ENCODE peak calls at places on chromosomes 11 and 22, in ten cellular contexts. Q is stimulated activated CD8-positive, alpha-beta memory T cell treated with anti-CD3 and anti-CD28 coated beads, Interleukin-15, amount 100 ng/mL, for 24 hours; C is HT1080; G is A172; O is IMR-90; W is GM12865; V is ACHN; S is Calu3; N is MCF 10A; H is HAP-1. P is an unnamed sample.

GRCh38 chr11:122869622-122870021 is 12.9 kb upstream of the JHY start:
- DNase-seq in C (no peak), V (no peak), S (no peak), G (no peak), O (no peak), N (peak), W (no peak), H (no peak), Q (no peak), P (no peak)

GRCh38 chr11:47538741-47539575 is 14.0 kb downstream of the CELF1 start:
- DNase-seq in W (no peak), Q (no peak), S (no peak), N (no peak), C (no peak), H (peak), O (no peak), V (no peak), G (no peak), P (no peak)

GRCh38 chr22:30640839-30641430 is 5.4 kb downstream of the SLC35E4 start:
- DNase-seq in O (no peak), H (no peak), W (no peak), Q (no peak), S (no peak), C (no peak), V (no peak), N (no peak), G (no peak), P (no peak)

GRCh38 chr11:58671946-58672345 is 49.5 kb downstream of the CNTF start:
- DNase-seq in Q (no peak), G (no peak), W (no peak), V (no peak), H (no peak), S (no peak), C (no peak), N (no peak), O (no peak), P (no peak)

GRCh38 chr11:45383229-45383628 is 97.1 kb upstream of the SYT13 start:
- DNase-seq in Q (no peak), V (peak), N (peak), W (peak), C (peak), H (no peak), O (no peak), G (peak), S (no peak), P (no peak)

GRCh38 chr22:19756288-19757128 is 4.1 kb upstream of the TBX1 start:
- DNase-seq in N (peak), C (no peak), Q (no peak), W (peak), G (no peak), O (no peak), H (peak), V (peak), S (peak), P (peak)

GRCh38 chr11:31214337-31214736 is 155.2 kb downstream of the DCDC1 start:
- DNase-seq in Q (no peak), H (no peak), O (no peak), N (no peak), G (no peak), S (no peak), C (no peak), V (no peak), W (no peak), P (no peak)

GRCh38 chr11:118057424-118058145 is 19.3 kb upstream of the TMPRSS4 start:
- DNase-seq in C (no peak), H (no peak), W (no peak), N (no peak), O (no peak), V (no peak), Q (no peak), G (no peak), S (no peak), P (no peak)

GRCh38 chr11:78672850-78673641 is 98.4 kb upstream of the NARS2 start:
- DNase-seq in H (no peak), W (no peak), N (no peak), C (no peak), V (no peak), G (no peak), Q (no peak), O (no peak), S (no peak), P (no peak)

GRCh38 chr22:27583930-27584329 is 217.6 kb downstream of the MN1 start:
- DNase-seq in V (no peak), W (no peak), G (no peak), C (no peak), H (no peak), Q (no peak), O (no peak), S (no peak), N (peak), P (no peak)

GRCh38 chr11:34168642-34169051 is 63.2 kb downstream of the NAT10 start:
- DNase-seq in O (peak), W (no peak), N (no peak), H (no peak), V (no peak), G (peak), Q (no peak), S (no peak), C (no peak), P (no peak)

GRCh38 chr11:28011813-28012212 is 96.1 kb downstream of the KIF18A start:
- DNase-seq in C (no peak), H (no peak), Q (no peak), G (no peak), N (no peak), W (no peak), O (no peak), S (no peak), V (no peak), P (no peak)

GRCh38 chr11:24762076-24762475 is 265.2 kb downstream of the LUZP2 start:
- DNase-seq in Q (no peak), N (no peak), O (no peak), W (no peak), S (no peak), C (no peak), G (no peak), H (no peak), V (no peak), P (no peak)

GRCh38 chr11:85165819-85166218 is 461.3 kb downstream of the DLG2 start:
- DNase-seq in G (no peak), C (no peak), V (no peak), N (no peak), S (no peak), Q (no peak), H (peak), W (peak), O (no peak), P (no peak)

GRCh38 chr11:119905162-119905561 is 176.2 kb upstream of the NECTIN1 start:
- DNase-seq in S (no peak), C (no peak), H (no peak), O (no peak), W (no peak), V (no peak), Q (no peak), N (no peak), G (no peak), P (no peak)

GRCh38 chr22:19876314-19876940 is 21.8 kb upstream of the GNB1L start:
- DNase-seq in W (no peak), O (no peak), N (peak), G (peak), H (no peak), V (no peak), Q (no peak), S (no peak), C (no peak), P (no peak)

GRCh38 chr11:21687645-21688044 is 505.2 kb upstream of the ANO5 start:
- DNase-seq in W (no peak), Q (no peak), V (no peak), G (no peak), C (no peak), S (no peak), O (no peak), N (no peak), H (no peak), P (no peak)

GRCh38 chr11:32790916-32791315 is 3.5 kb downstream of the CCDC73 start:
- DNase-seq in Q (no peak), G (no peak), N (no peak), C (no peak), W (no peak), O (no peak), H (no peak), S (no peak), V (no peak), P (no peak)

GRCh38 chr11:115672999-115673411 is 168.8 kb upstream of the CADM1 start:
- DNase-seq in C (no peak), H (no peak), G (no peak), V (no peak), Q (no peak), N (no peak), O (peak), S (no peak), W (no peak), P (no peak)

GRCh38 chr22:21041937-21042336 is 3.8 kb upstream of the LRRC74B start:
- DNase-seq in Q (no peak), G (peak), O (peak), W (no peak), V (no peak), S (no peak), N (peak), C (peak), H (no peak), P (no peak)

GRCh38 chr11:112369374-112369773 is 108.7 kb upstream of the PLET1 start:
- DNase-seq in V (no peak), C (no peak), Q (no peak), N (no peak), G (no peak), O (no peak), W (no peak), H (no peak), S (no peak), P (no peak)

GRCh38 chr11:126564588-126564987 is 209.1 kb downstream of the ST3GAL4 start:
- DNase-seq in Q (no peak), N (no peak), W (no peak), O (no peak), S (no peak), H (no peak), C (no peak), G (no peak), V (no peak), P (no peak)

GRCh38 chr11:32162906-32163305 is 72.0 kb downstream of the RCN1 start:
- DNase-seq in H (no peak), G (no peak), O (no peak), Q (no peak), N (no peak), S (no peak), V (no peak), W (no peak), C (no peak), P (no peak)

GRCh38 chr11:110279881-110280280 is 16.5 kb downstream of the RDX start:
- DNase-seq in N (no peak), C (no peak), G (no peak), O (no peak), V (no peak), W (no peak), H (no peak), Q (no peak), S (no peak), P (no peak)

GRCh38 chr11:76786053-76787014 is 3.2 kb downstream of the TSKU start:
- DNase-seq in N (no peak), O (no peak), C (no peak), S (no peak), V (no peak), Q (no peak), H (no peak), G (no peak), W (no peak), P (no peak)

GRCh38 chr11:84097186-84097585 is 811.0 kb upstream of the CCDC90B start:
- DNase-seq in C (no peak), Q (no peak), W (no peak), G (no peak), H (no peak), V (no peak), O (no peak), N (no peak), S (no peak), P (no peak)

GRCh38 chr22:37008365-37008764 is 10.9 kb downstream of the TST start:
- DNase-seq in Q (no peak), N (no peak), H (no peak), O (no peak), S (no peak), W (no peak), C (no peak), V (no peak), G (no peak), P (no peak)

GRCh38 chr22:49136041-49136815 is 691.4 kb downstream of the BRD1 start:
- DNase-seq in O (no peak), W (no peak), G (no peak), S (no peak), C (no peak), N (no peak), Q (no peak), V (no peak), H (no peak), P (no peak)

GRCh38 chr11:19519912-19520641 is 192.6 kb upstream of the NAV2 start:
- DNase-seq in G (no peak), O (no peak), C (no peak), S (no peak), W (no peak), V (no peak), Q (no peak), H (peak), N (no peak), P (no peak)